ENCODE peak calls at places on chromosomes 5 and 9, in nine cellular contexts. Y is colonic mucosa; E is IMR-90; X is NT2/D1; H is tibial artery; L is pancreas; N is HepG2; A is CD4-positive, CD25-positive, alpha-beta regulatory T cell; F is Peyer's patch. P is an unnamed sample. For H3K9me3, the result is how much of the 10 kb centered on the place peaks cover.

GRCh38 chr9:27333241-27334052 is 36.5 kb upstream of the EQTN start:
- DNase-seq in Y (peak), E (peak), X (peak), H (peak), L (peak), N (peak), A (no peak), F (peak), P (no peak)

GRCh38 chr9:121861501-121862180 is 210.2 kb downstream of the DAB2IP start:
- DNase-seq in Y (peak), E (no peak), X (peak), H (no peak), L (no peak), N (peak), A (no peak), F (no peak), P (no peak)

GRCh38 chr5:170627271-170627670 is 123.5 kb downstream of the KCNIP1 start:
- DNase-seq in Y (no peak), E (no peak), X (no peak), H (no peak), L (no peak), N (no peak), A (no peak), F (no peak), P (no peak)

GRCh38 chr5:74500037-74500917 is 140.3 kb downstream of the ENC1 start:
- DNase-seq in Y (no peak), E (no peak), X (no peak), H (no peak), L (no peak), N (peak), A (no peak), F (no peak), P (no peak)

GRCh38 chr5:11563822-11564221 is 340.4 kb downstream of the CTNND2 start:
- DNase-seq in Y (no peak), E (no peak), X (no peak), H (no peak), L (no peak), N (peak), A (no peak), F (no peak), P (no peak)

GRCh38 chr9:99472240-99472915 is 250.3 kb downstream of the SEC61B start:
- DNase-seq in Y (no peak), E (no peak), X (no peak), H (no peak), L (no peak), N (no peak), A (no peak), F (no peak), P (no peak)

GRCh38 chr5:78757269-78758053 is 108.9 kb upstream of the LHFPL2 start:
- DNase-seq in Y (no peak), E (peak), X (no peak), H (no peak), L (no peak), N (peak), A (no peak), F (no peak), P (no peak)

GRCh38 chr5:34494111-34494755 is 161.9 kb upstream of the RAI14 start:
- DNase-seq in Y (no peak), E (peak), X (no peak), H (no peak), L (no peak), N (no peak), A (no peak), F (no peak), P (no peak)

GRCh38 chr5:114055810-114056476 is 305.9 kb upstream of the KCNN2 start:
- DNase-seq in Y (no peak), E (peak), X (no peak), H (no peak), L (peak), N (no peak), A (no peak), F (no peak), P (no peak)

GRCh38 chr5:76216748-76217147 is 133.6 kb downstream of the SV2C start:
- DNase-seq in Y (no peak), E (no peak), X (no peak), H (no peak), L (no peak), N (no peak), A (no peak), F (no peak), P (no peak)

GRCh38 chr9:38333047-38333446 is 59.5 kb upstream of the ALDH1B1 start:
- DNase-seq in Y (no peak), E (peak), X (no peak), H (no peak), L (no peak), N (no peak), A (no peak), F (no peak), P (no peak)

GRCh38 chr9:115551396-115551795 is 433.4 kb upstream of the TNC start:
- DNase-seq in Y (no peak), E (peak), X (no peak), H (no peak), L (no peak), N (no peak), A (no peak), F (no peak), P (no peak)

GRCh38 chr5:153659337-153659736 is 168.9 kb downstream of the GRIA1 start:
- DNase-seq in Y (no peak), E (peak), X (no peak), H (no peak), L (no peak), N (no peak), A (no peak), F (no peak), P (no peak)

GRCh38 chr9:33349743-33350142 is 52.6 kb downstream of the AQP7 start:
- DNase-seq in Y (no peak), E (no peak), X (no peak), H (no peak), L (no peak), N (no peak), A (no peak), F (no peak), P (no peak)

GRCh38 chr9:127813739-127814226 is 11.1 kb downstream of the FPGS start:
- DNase-seq in Y (no peak), E (no peak), X (no peak), H (no peak), L (no peak), N (peak), A (no peak), F (no peak), P (no peak)

DNA sequence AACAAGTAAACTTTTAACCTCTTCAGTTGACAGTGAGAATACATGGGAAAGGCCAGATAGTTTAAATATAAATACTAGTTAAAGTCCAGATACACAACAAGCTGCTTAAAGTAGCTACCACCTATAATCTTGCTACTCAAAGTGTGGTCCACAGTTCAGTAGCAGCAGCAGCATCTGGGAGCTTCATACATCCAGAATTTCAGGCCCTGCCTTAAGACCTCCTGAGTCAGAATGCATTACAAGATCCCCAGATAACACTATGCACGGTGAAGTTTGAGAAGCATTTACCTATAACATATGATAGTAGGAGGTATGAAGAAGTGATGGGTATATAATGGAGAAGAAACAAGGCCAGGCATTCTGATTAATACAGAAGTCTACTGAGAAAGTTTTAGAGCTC is 244.5 kb downstream of the EFNA5 start:
- DNase-seq in Y (no peak), E (no peak), X (no peak), H (no peak), L (no peak), N (no peak), A (no peak), F (no peak), P (no peak)
- H3K9me3 ChIP-seq in Y (under half), E (under half), X (under half), H (under half), L (under half), N (under half), A (under half), F (under half), P (under half)

GRCh38 chr5:180253036-180253824 is 38.7 kb downstream of the MAPK9 start:
- DNase-seq in Y (no peak), E (no peak), X (no peak), H (no peak), L (no peak), N (no peak), A (no peak), F (no peak), P (no peak)
- H3K9me3 ChIP-seq in Y (under half), E (half or more), X (half or more), H (half or more), L (under half), N (half or more), A (half or more), F (half or more), P (half or more)

GRCh38 chr5:141402553-141403328 is at the start of gene PCDHGA9:
- DNase-seq in Y (no peak), E (peak), X (no peak), H (no peak), L (no peak), N (no peak), A (no peak), F (no peak), P (no peak)
- H3K9me3 ChIP-seq in Y (under half), E (half or more), X (under half), H (half or more), L (under half), N (under half), A (under half), F (under half), P (under half)

GRCh38 chr9:135147938-135148337 is 60.5 kb downstream of the OLFM1 start:
- DNase-seq in Y (no peak), E (no peak), X (no peak), H (no peak), L (no peak), N (no peak), A (no peak), F (no peak), P (no peak)
- H3K9me3 ChIP-seq in Y (under half), E (half or more), X (under half), H (under half), L (under half), N (under half), A (under half), F (under half), P (under half)

DNA sequence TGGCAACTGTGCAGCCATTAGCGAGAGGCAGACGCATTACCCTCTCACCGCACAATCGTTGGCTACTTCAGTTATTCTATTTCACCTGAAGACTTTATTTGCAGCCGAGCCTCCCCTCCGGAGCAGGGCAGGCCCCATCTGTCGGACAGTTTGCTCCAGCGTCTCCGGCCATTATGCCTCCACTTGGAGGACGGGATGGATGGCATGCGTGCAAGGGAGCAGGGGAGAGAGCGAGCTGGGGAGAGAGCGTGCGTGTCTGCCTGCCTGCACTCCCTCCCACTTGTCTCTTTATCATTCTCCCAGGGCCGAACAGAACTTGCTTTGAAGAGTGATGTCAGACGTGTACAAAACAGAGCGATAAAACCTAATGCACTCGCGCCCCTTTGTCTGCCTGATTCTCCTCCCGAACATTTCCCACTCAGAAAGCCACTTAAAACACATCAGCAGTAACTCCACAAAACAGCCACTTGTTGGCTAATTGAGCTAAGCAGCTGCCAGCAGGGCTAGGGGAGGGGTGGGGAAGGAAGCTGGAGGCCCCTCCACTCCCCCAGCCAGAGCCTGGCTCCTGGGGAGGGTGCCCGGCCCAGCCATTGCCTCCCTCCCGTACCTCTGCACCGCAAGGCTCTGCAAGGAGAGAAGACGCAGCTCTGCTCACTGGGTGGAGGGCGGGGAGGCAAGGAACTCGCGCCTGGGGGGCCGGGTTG is 43.4 kb upstream of the FUBP3 start:
- DNase-seq in Y (no peak), E (peak), X (no peak), H (no peak), L (no peak), N (peak), A (no peak), F (no peak), P (no peak)
- H3K9me3 ChIP-seq in Y (under half), E (under half), X (under half), H (under half), L (under half), N (under half), A (under half), F (under half), P (under half)

DNA sequence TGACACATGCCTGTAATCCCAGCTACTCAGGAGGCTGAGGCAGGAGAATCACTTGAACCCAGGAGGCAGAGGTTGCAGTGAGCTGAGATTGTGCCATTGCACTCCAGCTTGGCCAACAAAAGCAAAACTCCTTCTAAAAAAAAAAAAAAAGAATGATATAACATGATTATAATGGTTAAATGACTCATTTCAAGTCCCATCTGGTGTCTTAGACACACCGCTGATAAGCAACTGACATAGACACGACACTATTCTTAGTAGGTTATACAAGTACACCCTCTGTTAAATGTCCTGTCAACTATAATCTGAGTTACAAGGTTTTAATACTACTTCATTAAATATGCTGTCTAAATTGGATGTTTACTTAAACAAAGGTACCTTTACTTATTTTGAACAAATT is 405.3 kb upstream of the CLINT1 start:
- DNase-seq in Y (no peak), E (no peak), X (no peak), H (no peak), L (no peak), N (no peak), A (no peak), F (no peak), P (no peak)
- H3K9me3 ChIP-seq in Y (under half), E (under half), X (under half), H (under half), L (under half), N (under half), A (under half), F (under half), P (under half)

DNA sequence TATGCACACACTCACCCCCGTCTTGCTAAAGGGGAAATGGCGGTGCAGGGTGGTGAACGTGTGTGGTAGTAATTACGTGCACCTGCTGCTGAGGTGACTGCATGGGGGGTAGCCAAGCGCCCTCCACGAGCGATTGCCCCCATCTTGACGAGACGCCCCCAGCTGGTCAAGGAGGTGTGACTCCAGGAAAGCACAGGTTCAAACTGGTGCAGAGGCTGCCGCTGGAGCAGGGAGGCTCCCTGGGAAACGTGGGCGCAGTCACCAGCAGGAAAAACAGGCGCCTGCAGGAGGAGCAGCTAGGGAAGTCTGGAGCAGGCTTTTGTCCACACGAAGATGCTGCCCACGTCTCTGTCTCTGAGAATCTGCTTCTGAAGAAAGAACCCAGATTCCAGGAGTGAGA is 64.8 kb downstream of the IRX2 start:
- DNase-seq in Y (no peak), E (no peak), X (no peak), H (no peak), L (no peak), N (no peak), A (no peak), F (no peak), P (no peak)
- H3K9me3 ChIP-seq in Y (under half), E (under half), X (under half), H (under half), L (under half), N (under half), A (under half), F (under half), P (under half)

P was measured in CD4-positive, alpha-beta T cell.